ENCODE peak calls at places on chromosomes 3 and 15, in eight cellular contexts. I, X, M, S, J, W, E and C are unnamed samples.

GRCh38 chr3:66499881-66500574 is 794 bp downstream of the LRIG1 start:
- DNase-seq in I (no peak), X (no peak), M (no peak), S (peak; percentile 47), J (peak; percentile 29), W (no peak), E (no peak), C (no peak)

GRCh38 chr3:16200411-16200810 is 25.9 kb downstream of the GALNT15 start:
- DNase-seq in I (no peak), X (peak; percentile 62), M (no peak), S (no peak), J (no peak), W (no peak), E (no peak), C (peak; percentile 81)

GRCh38 chr15:96342143-96342466 is 11.6 kb downstream of the NR2F2 start:
- DNase-seq in I (no peak), X (no peak), M (no peak), S (no peak), J (no peak), W (no peak), E (no peak), C (no peak)

GRCh38 chr15:44537728-44538240 is 837 bp downstream of the EIF3J start:
- DNase-seq in I (no peak), X (peak; percentile 44), M (no peak), S (no peak), J (no peak), W (no peak), E (no peak), C (peak; percentile 39)

GRCh38 chr3:172280406-172281051 is 167.7 kb downstream of the GHSR start:
- DNase-seq in I (peak; percentile 32), X (peak; percentile 63), M (no peak), S (no peak), J (no peak), W (no peak), E (peak; percentile 15), C (peak; percentile 70)

GRCh38 chr15:69573815-69574472 is 121.3 kb downstream of the RPLP1 start:
- DNase-seq in I (no peak), X (peak; percentile 27), M (peak; percentile 15), S (no peak), J (no peak), W (no peak), E (peak; percentile 60), C (peak; percentile 36)

GRCh38 chr15:92399271-92399670 is 5.6 kb downstream of the ST8SIA2 start:
- DNase-seq in I (no peak), X (no peak), M (no peak), S (no peak), J (no peak), W (no peak), E (no peak), C (no peak)

GRCh38 chr3:123069021-123069381 is 2.2 kb downstream of the PDIA5 start:
- DNase-seq in I (no peak), X (no peak), M (no peak), S (no peak), J (no peak), W (no peak), E (no peak), C (no peak)

GRCh38 chr3:13087320-13087985 is 14.2 kb upstream of the IQSEC1 start:
- DNase-seq in I (no peak), X (no peak), M (no peak), S (no peak), J (no peak), W (no peak), E (no peak), C (no peak)

GRCh38 chr15:74821091-74821789 is 5.2 kb upstream of the CPLX3 start:
- DNase-seq in I (no peak), X (no peak), M (no peak), S (no peak), J (no peak), W (no peak), E (no peak), C (no peak)

GRCh38 chr15:39110336-39110735 is 470.5 kb upstream of the THBS1 start:
- DNase-seq in I (no peak), X (peak; percentile 54), M (no peak), S (no peak), J (no peak), W (no peak), E (no peak), C (peak; percentile 25)

GRCh38 chr15:81176291-81176893 is 20.3 kb upstream of the IL16 start:
- DNase-seq in I (no peak), X (no peak), M (no peak), S (peak; percentile 53), J (no peak), W (no peak), E (no peak), C (no peak)

GRCh38 chr3:24273491-24273890 is 221.2 kb downstream of the THRB start:
- DNase-seq in I (no peak), X (no peak), M (no peak), S (no peak), J (no peak), W (no peak), E (no peak), C (no peak)

GRCh38 chr3:57095361-57095760 is 34.9 kb downstream of the SPATA12 start:
- DNase-seq in I (no peak), X (no peak), M (no peak), S (no peak), J (no peak), W (no peak), E (no peak), C (no peak)

GRCh38 chr3:171356251-171356650 is 104.0 kb downstream of the TNIK start:
- DNase-seq in I (no peak), X (no peak), M (no peak), S (no peak), J (no peak), W (no peak), E (no peak), C (no peak)

GRCh38 chr3:42507751-42508335 is 5.4 kb downstream of the VIPR1 start:
- DNase-seq in I (no peak), X (no peak), M (no peak), S (no peak), J (no peak), W (no peak), E (no peak), C (no peak)

GRCh38 chr15:65174491-65174890 is 10.7 kb downstream of the CLPX start:
- DNase-seq in I (no peak), X (no peak), M (no peak), S (no peak), J (no peak), W (no peak), E (no peak), C (no peak)

GRCh38 chr3:153043729-153044314 is 118.2 kb upstream of the RAP2B start:
- DNase-seq in I (no peak), X (peak; percentile 45), M (no peak), S (no peak), J (no peak), W (no peak), E (peak; percentile 10), C (no peak)

GRCh38 chr15:80343610-80344009 is 60.6 kb upstream of the ARNT2 start:
- DNase-seq in I (no peak), X (no peak), M (no peak), S (peak; percentile 76), J (no peak), W (no peak), E (no peak), C (no peak)

GRCh38 chr15:42102646-42103235 is 8.4 kb upstream of the PLA2G4D start:
- DNase-seq in I (no peak), X (no peak), M (no peak), S (no peak), J (no peak), W (no peak), E (peak; percentile 37), C (no peak)

GRCh38 chr3:96483781-96484180 is 330.6 kb upstream of the EPHA6 start:
- DNase-seq in I (no peak), X (no peak), M (no peak), S (no peak), J (no peak), W (no peak), E (no peak), C (no peak)